ENCODE peak calls at places on chromosomes 2 and 18, in five cellular contexts. One of them, this sample, is unnamed.

GRCh38 chr2:38522754-38523349 is 79.9 kb downstream of the HNRNPLL start:
- DNase-seq in HCT116: no peak
- DNase-seq in body of pancreas: no peak
- DNase-seq in ovary: no peak
- DNase-seq in A549: no peak
- DNase-seq in this sample: no peak

GRCh38 chr18:25042641-25043051 is 309.3 kb downstream of the ZNF521 start:
- DNase-seq in body of pancreas: no peak
- DNase-seq in ovary: no peak
- DNase-seq in A549: no peak
- DNase-seq in HCT116: no peak
- DNase-seq in this sample: no peak

GRCh38 chr18:79643049-79643765 is 36.4 kb upstream of the CTDP1 start:
- DNase-seq in A549: no peak
- DNase-seq in body of pancreas: peak; percentile 23
- DNase-seq in HCT116: no peak
- DNase-seq in ovary: no peak
- DNase-seq in this sample: peak; percentile 86

GRCh38 chr2:62672601-62673000 is 32.9 kb upstream of the EHBP1 start:
- DNase-seq in A549: peak; percentile 32
- DNase-seq in ovary: no peak
- DNase-seq in body of pancreas: peak; percentile 16
- DNase-seq in HCT116: no peak
- DNase-seq in this sample: no peak

GRCh38 chr2:222861411-222862067 is 703 bp downstream of the ACSL3 start:
- DNase-seq in ovary: peak; percentile 51
- DNase-seq in A549: no peak
- DNase-seq in HCT116: no peak
- DNase-seq in body of pancreas: peak; percentile 25
- DNase-seq in this sample: peak; percentile 92

GRCh38 chr2:196601430-196602306 is 37.8 kb upstream of the CCDC150 start:
- DNase-seq in body of pancreas: peak; percentile 7
- DNase-seq in A549: peak; percentile 91
- DNase-seq in ovary: no peak
- DNase-seq in HCT116: peak; percentile 87
- DNase-seq in this sample: no peak

GRCh38 chr2:86790828-86791561 is at the start of gene CD8A:
- DNase-seq in ovary: no peak
- DNase-seq in A549: no peak
- DNase-seq in HCT116: no peak
- DNase-seq in body of pancreas: no peak
- DNase-seq in this sample: peak; percentile 85

GRCh38 chr18:47725656-47726055 is 204.8 kb downstream of the SMAD2 start:
- DNase-seq in ovary: no peak
- DNase-seq in A549: no peak
- DNase-seq in HCT116: no peak
- DNase-seq in body of pancreas: no peak
- DNase-seq in this sample: no peak

GRCh38 chr2:70616168-70616694 is 62.6 kb upstream of the TGFA start:
- DNase-seq in body of pancreas: no peak
- DNase-seq in HCT116: no peak
- DNase-seq in A549: no peak
- DNase-seq in ovary: no peak
- DNase-seq in this sample: no peak

GRCh38 chr2:130336877-130337734 is 5.6 kb upstream of the IMP4 start:
- DNase-seq in ovary: peak; percentile 70
- DNase-seq in HCT116: peak; percentile 79
- DNase-seq in A549: peak; percentile 90
- DNase-seq in body of pancreas: peak; percentile 91
- DNase-seq in this sample: peak; percentile 85

GRCh38 chr18:4276983-4277585 is 178.0 kb downstream of the DLGAP1 start:
- DNase-seq in A549: no peak
- DNase-seq in HCT116: no peak
- DNase-seq in body of pancreas: no peak
- DNase-seq in ovary: no peak
- DNase-seq in this sample: no peak

GRCh38 chr2:1790996-1791395 is 46.7 kb upstream of the PXDN start:
- DNase-seq in HCT116: no peak
- DNase-seq in ovary: no peak
- DNase-seq in body of pancreas: no peak
- DNase-seq in A549: no peak
- DNase-seq in this sample: no peak

GRCh38 chr2:22450831-22451230 is 934.1 kb upstream of the KLHL29 start:
- DNase-seq in ovary: no peak
- DNase-seq in A549: no peak
- DNase-seq in HCT116: no peak
- DNase-seq in body of pancreas: peak; percentile 6
- DNase-seq in this sample: no peak

GRCh38 chr18:3194947-3195612 is 24.7 kb downstream of the MYOM1 start:
- DNase-seq in ovary: no peak
- DNase-seq in body of pancreas: no peak
- DNase-seq in HCT116: no peak
- DNase-seq in A549: no peak
- DNase-seq in this sample: no peak

GRCh38 chr18:39913790-39914366 is 2041.2 kb upstream of the PIK3C3 start:
- DNase-seq in ovary: no peak
- DNase-seq in body of pancreas: no peak
- DNase-seq in A549: no peak
- DNase-seq in HCT116: no peak
- DNase-seq in this sample: no peak

GRCh38 chr2:230986520-230987136 is 9.3 kb upstream of the SPATA3 start:
- DNase-seq in ovary: no peak
- DNase-seq in body of pancreas: no peak
- DNase-seq in A549: no peak
- DNase-seq in HCT116: no peak
- DNase-seq in this sample: no peak

GRCh38 chr2:134573724-134574123 is 145.1 kb downstream of the TMEM163 start:
- DNase-seq in HCT116: no peak
- DNase-seq in A549: no peak
- DNase-seq in body of pancreas: no peak
- DNase-seq in ovary: no peak
- DNase-seq in this sample: no peak

GRCh38 chr2:53033416-53033815 is 734.2 kb upstream of the CHAC2 start:
- DNase-seq in A549: no peak
- DNase-seq in ovary: no peak
- DNase-seq in HCT116: no peak
- DNase-seq in body of pancreas: no peak
- DNase-seq in this sample: no peak

GRCh38 chr2:122338000-122338399 is 582.5 kb downstream of the TSN start:
- DNase-seq in ovary: no peak
- DNase-seq in body of pancreas: no peak
- DNase-seq in HCT116: no peak
- DNase-seq in A549: no peak
- DNase-seq in this sample: no peak

GRCh38 chr18:65943268-65943667 is 192.5 kb downstream of the CDH7 start:
- DNase-seq in body of pancreas: no peak
- DNase-seq in HCT116: no peak
- DNase-seq in A549: no peak
- DNase-seq in ovary: no peak
- DNase-seq in this sample: no peak

GRCh38 chr18:21215480-21215879 is 26.6 kb upstream of the GREB1L start:
- DNase-seq in A549: no peak
- DNase-seq in ovary: no peak
- DNase-seq in HCT116: no peak
- DNase-seq in body of pancreas: no peak
- DNase-seq in this sample: no peak

GRCh38 chr2:18674309-18674708 is 84.9 kb upstream of the NT5C1B start:
- DNase-seq in A549: no peak
- DNase-seq in ovary: no peak
- DNase-seq in body of pancreas: no peak
- DNase-seq in HCT116: no peak
- DNase-seq in this sample: no peak

GRCh38 chr18:74774486-74774885 is 176.8 kb downstream of the ZNF407 start:
- DNase-seq in body of pancreas: no peak
- DNase-seq in ovary: no peak
- DNase-seq in HCT116: no peak
- DNase-seq in A549: no peak
- DNase-seq in this sample: no peak

GRCh38 chr2:216023055-216023648 is 9.8 kb upstream of the MREG start:
- DNase-seq in ovary: no peak
- DNase-seq in HCT116: peak; percentile 42
- DNase-seq in body of pancreas: peak; percentile 44
- DNase-seq in A549: peak; percentile 74
- DNase-seq in this sample: no peak

GRCh38 chr2:164538250-164538866 is 82.9 kb downstream of the GRB14 start:
- DNase-seq in A549: peak; percentile 55
- DNase-seq in HCT116: peak; percentile 7
- DNase-seq in body of pancreas: no peak
- DNase-seq in ovary: no peak
- DNase-seq in this sample: no peak

GRCh38 chr2:86017901-86018896 is 87.5 kb downstream of the POLR1A start:
- DNase-seq in body of pancreas: peak; percentile 92
- DNase-seq in A549: peak; percentile 30
- DNase-seq in HCT116: no peak
- DNase-seq in ovary: no peak
- DNase-seq in this sample: peak; percentile 82

GRCh38 chr2:71831208-71831577 is 316.5 kb downstream of the CYP26B1 start:
- DNase-seq in HCT116: no peak
- DNase-seq in A549: peak; percentile 15
- DNase-seq in ovary: no peak
- DNase-seq in body of pancreas: no peak
- DNase-seq in this sample: no peak

GRCh38 chr2:85755122-85756027 is 1.6 kb downstream of the ATOH8 start:
- DNase-seq in A549: no peak
- DNase-seq in ovary: no peak
- DNase-seq in HCT116: no peak
- DNase-seq in body of pancreas: no peak
- DNase-seq in this sample: no peak

GRCh38 chr18:2846241-2846637 is 567 bp upstream of the EMILIN2 start:
- DNase-seq in body of pancreas: no peak
- DNase-seq in A549: no peak
- DNase-seq in ovary: no peak
- DNase-seq in HCT116: no peak
- DNase-seq in this sample: peak; percentile 87

GRCh38 chr2:204545861-204546773 is 842 bp downstream of the PARD3B start:
- DNase-seq in ovary: peak; percentile 38
- DNase-seq in A549: no peak
- DNase-seq in HCT116: no peak
- DNase-seq in body of pancreas: peak; percentile 35
- DNase-seq in this sample: peak; percentile 78

DNA sequence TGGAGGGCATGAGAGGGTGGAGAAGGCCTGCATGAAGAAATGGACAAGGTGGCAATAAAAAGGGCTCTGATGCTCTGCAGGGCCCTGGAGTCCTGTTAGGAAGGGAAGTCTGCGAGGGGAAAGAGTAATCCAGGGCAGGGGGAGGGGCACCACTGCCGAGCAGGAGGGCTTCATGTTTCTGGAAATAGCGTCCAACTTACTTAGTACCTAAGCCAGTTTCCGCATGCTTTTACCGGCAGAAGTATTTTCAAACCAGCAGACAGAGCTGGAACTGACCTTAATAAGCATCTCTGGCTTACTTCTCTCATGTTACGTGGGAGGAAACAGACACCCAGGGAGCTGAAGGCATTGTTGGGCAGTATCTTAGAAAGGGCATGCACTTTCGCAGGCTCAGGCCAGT is 156.7 kb downstream of the GALNT14 start:
- DNase-seq in A549: no peak
- DNase-seq in ovary: no peak
- DNase-seq in HCT116: no peak
- DNase-seq in body of pancreas: no peak
- DNase-seq in this sample: no peak
- TF ChIP-seq POLR2A in A549: no peak
- TF ChIP-seq POLR2A in ovary: no peak
- TF ChIP-seq POLR2A in HCT116: no peak
- TF ChIP-seq POLR2A in body of pancreas: no peak
- TF ChIP-seq POLR2A in this sample: no peak

GRCh38 chr18:62716679-62717058 is 1.3 kb downstream of the PHLPP1 start:
- DNase-seq in HCT116: no peak
- DNase-seq in A549: peak; percentile 18
- DNase-seq in ovary: peak; percentile 54
- DNase-seq in body of pancreas: peak; percentile 49
- DNase-seq in this sample: peak; percentile 92

GRCh38 chr18:62717059-62717849 is 1.9 kb downstream of the PHLPP1 start:
- DNase-seq in ovary: no peak
- DNase-seq in HCT116: peak; percentile 34
- DNase-seq in A549: peak; percentile 4
- DNase-seq in body of pancreas: peak; percentile 64
- DNase-seq in this sample: no peak

GRCh38 chr18:62715829-62716678 is 713 bp downstream of the PHLPP1 start:
- DNase-seq in HCT116: peak; percentile 16
- DNase-seq in A549: peak; percentile 14
- DNase-seq in ovary: peak; percentile 59
- DNase-seq in body of pancreas: peak; percentile 68
- DNase-seq in this sample: peak; percentile 95

GRCh38 chr18:62718268-62718800 is 3.0 kb downstream of the PHLPP1 start:
- DNase-seq in body of pancreas: no peak
- DNase-seq in HCT116: no peak
- DNase-seq in A549: no peak
- DNase-seq in ovary: no peak
- DNase-seq in this sample: no peak

GRCh38 chr18:62717850-62718229 is 2.5 kb downstream of the PHLPP1 start:
- DNase-seq in A549: no peak
- DNase-seq in HCT116: no peak
- DNase-seq in ovary: no peak
- DNase-seq in body of pancreas: no peak
- DNase-seq in this sample: no peak
- H3K4me3 ChIP-seq in A549: peak overlapping the region; percentile 69
- H3K4me3 ChIP-seq in HCT116: peak overlapping the region; percentile 49
- H3K4me3 ChIP-seq in ovary: peak overlapping the region; percentile 59
- H3K4me3 ChIP-seq in body of pancreas: peak overlapping the region; percentile 47
- H3K4me3 ChIP-seq in this sample: peak overlapping the region; percentile 80

DNA sequence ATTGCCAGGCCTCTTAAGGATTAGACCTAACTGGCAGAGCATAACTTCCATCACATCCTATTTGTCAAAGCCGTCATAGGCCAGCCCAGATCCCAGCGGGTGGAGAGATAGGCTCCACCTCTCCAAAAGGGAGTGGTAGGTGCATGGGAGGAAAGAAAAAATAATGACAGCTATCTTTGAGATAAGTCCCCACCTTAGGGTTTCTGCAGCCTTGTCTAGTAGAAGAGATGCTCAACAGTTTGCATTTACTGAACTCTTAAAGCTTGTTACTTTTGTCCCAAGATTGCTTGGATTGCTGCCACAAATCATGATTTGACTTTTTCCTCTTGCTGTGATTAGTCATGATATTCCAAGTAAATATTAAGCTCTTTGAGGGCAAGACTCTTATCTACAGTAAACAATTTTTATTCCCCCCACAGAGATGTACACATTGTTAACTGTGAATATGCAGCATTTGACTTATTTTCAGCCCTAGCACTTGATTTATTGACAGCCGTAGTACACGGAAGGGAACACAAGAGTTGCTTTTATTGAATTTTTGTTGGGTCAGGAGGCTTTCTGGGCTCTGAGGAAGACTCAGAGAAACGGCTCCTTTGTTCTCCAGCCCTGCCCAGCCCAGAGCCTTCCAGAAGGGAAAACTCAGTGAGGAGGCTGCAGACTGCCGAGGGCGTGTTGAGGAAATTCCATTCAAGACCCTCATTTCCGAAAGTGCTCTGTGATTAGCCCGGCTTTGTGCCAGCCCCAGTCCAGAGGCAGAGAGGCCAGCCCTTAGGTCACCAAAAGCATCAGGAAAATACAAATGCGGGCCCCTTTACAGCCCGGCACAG is 75.5 kb upstream of the ZNF532 start:
- DNase-seq in A549: peak; percentile 77
- DNase-seq in ovary: peak; percentile 28
- DNase-seq in body of pancreas: no peak
- DNase-seq in HCT116: no peak
- DNase-seq in this sample: no peak
- TF ChIP-seq POLR2A in A549: no peak
- TF ChIP-seq POLR2A in ovary: no peak
- TF ChIP-seq POLR2A in body of pancreas: no peak
- TF ChIP-seq POLR2A in HCT116: no peak
- TF ChIP-seq POLR2A in this sample: no peak

GRCh38 chr18:13449651-13450050 is 231.1 kb downstream of the LDLRAD4 start:
- DNase-seq in A549: no peak
- DNase-seq in ovary: no peak
- DNase-seq in HCT116: no peak
- DNase-seq in body of pancreas: no peak
- DNase-seq in this sample: no peak
- H3K4me3 ChIP-seq in A549: no peak overlapping the region
- H3K4me3 ChIP-seq in ovary: no peak overlapping the region
- H3K4me3 ChIP-seq in HCT116: no peak overlapping the region
- H3K4me3 ChIP-seq in body of pancreas: no peak overlapping the region
- H3K4me3 ChIP-seq in this sample: no peak overlapping the region